ENCODE peak calls at places on chromosomes 13 and 19, in five cellular contexts. T is activated naive CD8-positive, alpha-beta T cell treated with anti-CD3 and anti-CD28 coated beads, Interleukin-2, amount 50 U/mL, for 24 hours; Q is foreskin keratinocyte; N is psoas muscle; P is effector memory CD8-positive, alpha-beta T cell. X is an unnamed sample.

GRCh38 chr13:98828614-98829013 is 76.1 kb upstream of the SLC15A1 start:
- ATAC-seq in T (no peak), Q (no peak), N (no peak), P (no peak), X (no peak)

GRCh38 chr13:95706356-95706755 is 29.4 kb downstream of the DNAJC3 start:
- ATAC-seq in T (no peak), Q (no peak), N (no peak), P (peak), X (no peak)

GRCh38 chr13:43815204-43815603 is 28.4 kb upstream of the ENOX1 start:
- ATAC-seq in T (no peak), Q (peak), N (no peak), P (no peak), X (no peak)

GRCh38 chr19:55712804-55713631 is 25.2 kb downstream of the NLRP9 start:
- ATAC-seq in T (no peak), Q (no peak), N (no peak), P (no peak), X (no peak)

GRCh38 chr19:6516659-6517291 is 14.1 kb upstream of the TNFSF9 start:
- ATAC-seq in T (peak), Q (peak), N (peak), P (peak), X (peak)

GRCh38 chr19:48617146-48617937 is 1.6 kb downstream of the RPL18 start:
- ATAC-seq in T (no peak), Q (no peak), N (no peak), P (no peak), X (no peak)

GRCh38 chr13:68927387-68928026 is 1180.1 kb upstream of the ATXN8OS start:
- ATAC-seq in T (no peak), Q (no peak), N (no peak), P (no peak), X (no peak)

GRCh38 chr13:23866420-23867026 is 22.7 kb downstream of the MIPEP start:
- ATAC-seq in T (no peak), Q (no peak), N (no peak), P (no peak), X (no peak)

GRCh38 chr19:3116621-3117020 is 19.2 kb upstream of the GNA15 start:
- ATAC-seq in T (no peak), Q (no peak), N (no peak), P (no peak), X (no peak)

GRCh38 chr13:109795021-109795420 is 8.6 kb upstream of the IRS2 start:
- ATAC-seq in T (no peak), Q (no peak), N (no peak), P (peak), X (no peak)

GRCh38 chr19:41307090-41307875 is 2.7 kb upstream of the CCDC97 start:
- ATAC-seq in T (no peak), Q (no peak), N (no peak), P (peak), X (no peak)

X was measured in gastroesophageal sphincter.